ENCODE peak calls at places on chromosome 9, in five cellular contexts. One of them, this sample, is unnamed.

GRCh38 chr9:38334234-38334633 is 58.3 kb upstream of the ALDH1B1 start:
- DNase-seq in lower lobe of right lung: no peak
- DNase-seq in right atrium auricular region: no peak
- DNase-seq in dorsolateral prefrontal cortex: no peak
- DNase-seq in GM13976: no peak
- DNase-seq in this sample: no peak

GRCh38 chr9:95389373-95389772 is 71.9 kb upstream of the FANCC start:
- DNase-seq in right atrium auricular region: no peak
- DNase-seq in dorsolateral prefrontal cortex: no peak
- DNase-seq in lower lobe of right lung: no peak
- DNase-seq in GM13976: no peak
- DNase-seq in this sample: no peak

GRCh38 chr9:16727452-16728127 is 142.9 kb downstream of the BNC2 start:
- DNase-seq in GM13976: no peak
- DNase-seq in right atrium auricular region: no peak
- DNase-seq in dorsolateral prefrontal cortex: no peak
- DNase-seq in lower lobe of right lung: no peak
- DNase-seq in this sample: no peak

GRCh38 chr9:34652608-34653007 is 623 bp downstream of the IL11RA start:
- DNase-seq in dorsolateral prefrontal cortex: no peak
- DNase-seq in right atrium auricular region: no peak
- DNase-seq in lower lobe of right lung: no peak
- DNase-seq in GM13976: no peak
- DNase-seq in this sample: no peak

GRCh38 chr9:134635431-134636141 is 6.0 kb upstream of the COL5A1 start:
- DNase-seq in lower lobe of right lung: peak
- DNase-seq in GM13976: no peak
- DNase-seq in right atrium auricular region: no peak
- DNase-seq in dorsolateral prefrontal cortex: no peak
- DNase-seq in this sample: no peak

GRCh38 chr9:101706261-101706798 is 32.1 kb downstream of the GRIN3A start:
- DNase-seq in dorsolateral prefrontal cortex: no peak
- DNase-seq in right atrium auricular region: no peak
- DNase-seq in lower lobe of right lung: no peak
- DNase-seq in GM13976: no peak
- DNase-seq in this sample: no peak

GRCh38 chr9:36462245-36462644 is 62.2 kb upstream of the RNF38 start:
- DNase-seq in dorsolateral prefrontal cortex: no peak
- DNase-seq in GM13976: no peak
- DNase-seq in lower lobe of right lung: no peak
- DNase-seq in right atrium auricular region: no peak
- DNase-seq in this sample: no peak

GRCh38 chr9:100108572-100108971 is 9.5 kb downstream of the INVS start:
- DNase-seq in dorsolateral prefrontal cortex: no peak
- DNase-seq in GM13976: no peak
- DNase-seq in lower lobe of right lung: no peak
- DNase-seq in right atrium auricular region: no peak
- DNase-seq in this sample: no peak

GRCh38 chr9:129604056-129604765 is 16.7 kb downstream of the C9orf50 start:
- DNase-seq in GM13976: no peak
- DNase-seq in lower lobe of right lung: peak
- DNase-seq in dorsolateral prefrontal cortex: no peak
- DNase-seq in right atrium auricular region: no peak
- DNase-seq in this sample: no peak

GRCh38 chr9:22307013-22307711 is 139.5 kb upstream of the DMRTA1 start:
- DNase-seq in dorsolateral prefrontal cortex: peak
- DNase-seq in lower lobe of right lung: no peak
- DNase-seq in GM13976: no peak
- DNase-seq in right atrium auricular region: no peak
- DNase-seq in this sample: no peak

GRCh38 chr9:135566552-135566951 is 5.0 kb downstream of the PAEP start:
- DNase-seq in dorsolateral prefrontal cortex: no peak
- DNase-seq in lower lobe of right lung: no peak
- DNase-seq in GM13976: no peak
- DNase-seq in right atrium auricular region: no peak
- DNase-seq in this sample: no peak

DNA sequence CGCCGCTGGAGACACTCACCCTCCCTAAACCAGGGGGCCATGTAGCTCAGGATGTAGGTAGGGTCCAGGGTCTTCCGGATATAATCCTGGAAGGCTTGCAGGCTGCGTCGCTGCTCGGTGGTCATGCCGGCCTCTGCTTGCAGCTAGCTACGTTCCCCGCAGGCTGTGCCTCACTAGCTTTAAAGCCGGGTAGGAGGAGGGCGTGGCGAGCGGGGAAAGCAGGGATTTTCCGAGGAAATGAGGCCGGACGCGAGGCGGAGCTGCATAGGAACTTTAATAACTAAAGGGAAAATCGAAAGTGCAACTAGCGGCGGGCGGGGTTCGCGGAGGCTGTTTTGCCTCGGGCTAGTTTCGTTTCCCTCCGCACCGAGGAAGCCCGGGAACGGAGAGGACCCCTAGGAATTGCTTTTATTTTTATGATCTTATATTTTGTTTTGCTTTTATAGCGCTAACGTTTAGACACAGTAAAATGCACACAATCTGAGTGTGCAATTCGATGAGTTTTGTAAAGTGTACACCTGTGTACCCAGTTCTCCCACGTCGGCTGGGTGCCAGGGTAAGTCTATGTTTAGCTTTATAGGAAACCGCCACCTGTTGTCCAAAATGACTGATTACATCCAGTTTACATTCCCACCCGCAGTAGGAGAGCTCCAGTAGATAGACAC is at the start of gene RIGI:
- DNase-seq in right atrium auricular region: peak
- DNase-seq in dorsolateral prefrontal cortex: peak
- DNase-seq in GM13976: peak
- DNase-seq in lower lobe of right lung: peak
- DNase-seq in this sample: no peak
- TF ChIP-seq CTCF in right atrium auricular region: peak
- TF ChIP-seq CTCF in dorsolateral prefrontal cortex: peak
- TF ChIP-seq CTCF in GM13976: no peak
- TF ChIP-seq CTCF in lower lobe of right lung: peak
- TF ChIP-seq CTCF in this sample: peak

DNA sequence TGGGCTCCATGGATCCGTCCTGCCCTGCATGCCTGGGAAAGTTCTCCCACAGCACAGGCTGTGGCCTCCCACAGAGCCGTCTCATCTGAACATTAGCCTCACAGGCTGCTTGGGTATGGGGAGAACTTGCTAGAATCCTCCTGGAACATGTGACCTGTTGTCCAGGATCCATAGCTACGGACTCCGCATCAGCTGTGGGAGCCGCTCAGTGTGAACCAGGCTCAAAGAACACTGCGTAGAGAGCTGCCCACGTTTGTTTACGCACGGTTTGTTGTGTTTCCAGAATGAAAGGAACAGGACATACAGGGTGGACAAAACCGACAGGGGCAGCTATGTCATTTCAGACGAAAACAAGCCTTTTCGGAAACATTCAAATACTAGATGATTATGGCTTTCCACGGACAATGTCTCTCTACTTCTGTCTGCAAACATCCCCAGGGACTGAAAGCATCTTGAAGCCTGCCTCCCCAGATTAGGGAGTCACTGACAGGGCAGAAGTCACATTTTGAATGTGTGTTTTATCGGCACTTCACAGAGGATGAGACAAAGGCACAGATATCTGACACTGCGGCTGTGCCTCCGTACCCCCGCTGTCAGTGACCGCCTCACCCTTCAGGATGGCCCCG is 390.3 kb downstream of the GADD45G start:
- DNase-seq in lower lobe of right lung: no peak
- DNase-seq in dorsolateral prefrontal cortex: no peak
- DNase-seq in right atrium auricular region: no peak
- DNase-seq in GM13976: no peak
- DNase-seq in this sample: no peak
- TF ChIP-seq CTCF in lower lobe of right lung: no peak
- TF ChIP-seq CTCF in dorsolateral prefrontal cortex: no peak
- TF ChIP-seq CTCF in right atrium auricular region: no peak
- TF ChIP-seq CTCF in GM13976: no peak
- TF ChIP-seq CTCF in this sample: no peak

GRCh38 chr9:83919111-83919510 is 2.1 kb downstream of the KIF27 start:
- DNase-seq in right atrium auricular region: no peak
- DNase-seq in dorsolateral prefrontal cortex: no peak
- DNase-seq in GM13976: no peak
- DNase-seq in lower lobe of right lung: no peak
- DNase-seq in this sample: no peak

GRCh38 chr9:83920942-83921707 is at the start of gene KIF27:
- DNase-seq in lower lobe of right lung: peak
- DNase-seq in GM13976: peak
- DNase-seq in dorsolateral prefrontal cortex: peak
- DNase-seq in right atrium auricular region: peak
- DNase-seq in this sample: peak

GRCh38 chr9:83920469-83920941 is 727 bp downstream of the KIF27 start:
- DNase-seq in dorsolateral prefrontal cortex: peak
- DNase-seq in GM13976: peak
- DNase-seq in lower lobe of right lung: no peak
- DNase-seq in right atrium auricular region: no peak
- DNase-seq in this sample: no peak
- TF ChIP-seq CTCF in dorsolateral prefrontal cortex: no peak
- TF ChIP-seq CTCF in GM13976: peak
- TF ChIP-seq CTCF in lower lobe of right lung: peak
- TF ChIP-seq CTCF in right atrium auricular region: no peak
- TF ChIP-seq CTCF in this sample: peak

GRCh38 chr9:33489070-33489469 is 15.3 kb upstream of the NOL6 start:
- DNase-seq in GM13976: no peak
- DNase-seq in dorsolateral prefrontal cortex: no peak
- DNase-seq in right atrium auricular region: no peak
- DNase-seq in lower lobe of right lung: no peak
- DNase-seq in this sample: no peak
- TF ChIP-seq CTCF in GM13976: no peak
- TF ChIP-seq CTCF in dorsolateral prefrontal cortex: no peak
- TF ChIP-seq CTCF in right atrium auricular region: no peak
- TF ChIP-seq CTCF in lower lobe of right lung: no peak
- TF ChIP-seq CTCF in this sample: no peak

DNA sequence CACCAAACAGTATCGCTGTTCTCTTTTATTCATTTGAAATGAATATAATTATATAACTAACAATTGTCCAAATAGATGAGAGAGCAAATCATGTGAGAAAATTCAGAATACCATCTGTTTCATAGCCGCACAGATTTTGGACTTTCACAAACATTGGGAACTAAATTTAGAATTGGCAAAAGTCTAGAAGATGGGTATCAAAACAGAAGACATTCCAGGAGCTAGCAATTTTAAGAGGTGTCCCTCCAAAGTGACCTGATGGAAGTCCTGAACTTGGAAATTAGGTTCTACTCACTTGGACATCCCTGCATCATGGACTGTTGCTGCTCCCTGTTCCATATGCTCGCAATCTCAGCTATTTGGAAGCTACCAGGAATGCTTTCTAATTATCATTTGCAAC is 56.9 kb upstream of the FSD1L start:
- DNase-seq in GM13976: no peak
- DNase-seq in dorsolateral prefrontal cortex: peak
- DNase-seq in lower lobe of right lung: no peak
- DNase-seq in right atrium auricular region: no peak
- DNase-seq in this sample: no peak
- TF ChIP-seq CTCF in GM13976: no peak
- TF ChIP-seq CTCF in dorsolateral prefrontal cortex: no peak
- TF ChIP-seq CTCF in lower lobe of right lung: no peak
- TF ChIP-seq CTCF in right atrium auricular region: no peak
- TF ChIP-seq CTCF in this sample: no peak

GRCh38 chr9:27504259-27504658 is 19.8 kb upstream of the IFNK start:
- DNase-seq in right atrium auricular region: no peak
- DNase-seq in dorsolateral prefrontal cortex: no peak
- DNase-seq in lower lobe of right lung: no peak
- DNase-seq in GM13976: no peak
- DNase-seq in this sample: no peak
- TF ChIP-seq CTCF in right atrium auricular region: no peak
- TF ChIP-seq CTCF in dorsolateral prefrontal cortex: no peak
- TF ChIP-seq CTCF in lower lobe of right lung: no peak
- TF ChIP-seq CTCF in GM13976: no peak
- TF ChIP-seq CTCF in this sample: no peak

GRCh38 chr9:121686930-121687541 is 35.6 kb downstream of the DAB2IP start:
- DNase-seq in right atrium auricular region: peak
- DNase-seq in lower lobe of right lung: peak
- DNase-seq in GM13976: peak
- DNase-seq in dorsolateral prefrontal cortex: peak
- DNase-seq in this sample: peak

GRCh38 chr9:121690316-121690715 is 38.9 kb downstream of the DAB2IP start:
- DNase-seq in right atrium auricular region: no peak
- DNase-seq in GM13976: no peak
- DNase-seq in dorsolateral prefrontal cortex: no peak
- DNase-seq in lower lobe of right lung: peak
- DNase-seq in this sample: no peak

GRCh38 chr9:121688681-121689080 is 37.2 kb downstream of the DAB2IP start:
- DNase-seq in right atrium auricular region: no peak
- DNase-seq in lower lobe of right lung: peak
- DNase-seq in dorsolateral prefrontal cortex: no peak
- DNase-seq in GM13976: no peak
- DNase-seq in this sample: no peak

GRCh38 chr9:121689461-121690157 is 38.2 kb downstream of the DAB2IP start:
- DNase-seq in lower lobe of right lung: peak
- DNase-seq in dorsolateral prefrontal cortex: no peak
- DNase-seq in GM13976: no peak
- DNase-seq in right atrium auricular region: no peak
- DNase-seq in this sample: no peak

DNA sequence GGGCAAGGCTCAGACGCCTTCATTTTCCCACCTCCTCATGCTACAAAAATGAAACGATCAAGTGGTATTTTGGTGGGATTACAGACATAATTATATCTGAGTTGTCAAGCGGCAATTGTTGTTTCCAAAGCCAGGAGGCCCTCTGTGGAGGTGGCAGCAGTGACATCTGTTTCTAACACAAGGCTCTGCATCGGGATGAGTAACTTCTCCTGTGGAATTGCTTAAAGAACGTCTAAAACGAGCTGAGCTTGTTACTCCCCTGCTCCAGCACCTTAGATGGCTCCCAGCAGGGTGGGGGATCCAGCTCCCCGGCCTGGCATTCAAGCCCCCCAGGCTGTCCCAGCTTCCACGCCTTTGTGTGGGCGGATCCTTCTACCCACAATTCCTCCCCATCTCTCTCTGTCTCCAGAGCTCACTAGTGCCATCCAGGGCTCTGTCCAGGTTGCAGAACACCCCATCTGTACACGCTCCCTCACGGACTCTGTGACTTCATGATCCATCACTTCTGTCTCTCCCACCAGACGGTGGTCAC is 36.8 kb downstream of the DAB2IP start:
- DNase-seq in dorsolateral prefrontal cortex: no peak
- DNase-seq in right atrium auricular region: no peak
- DNase-seq in GM13976: no peak
- DNase-seq in lower lobe of right lung: peak
- DNase-seq in this sample: no peak
- TF ChIP-seq CTCF in dorsolateral prefrontal cortex: no peak
- TF ChIP-seq CTCF in right atrium auricular region: no peak
- TF ChIP-seq CTCF in GM13976: no peak
- TF ChIP-seq CTCF in lower lobe of right lung: no peak
- TF ChIP-seq CTCF in this sample: no peak

This sample was measured in D721Med.